ENCODE peak calls at places on chromosomes 12 and 14, in eight cellular contexts. K is GM23338, C is lower leg skin, F is choroid plexus epithelial cell, M is cardiac fibroblast, J is fibroblast of lung, I is astrocyte of the spinal cord, S is left ventricle myocardium inferior. B is an unnamed sample.

GRCh38 chr12:92505373-92506340 is 197.1 kb upstream of the PLEKHG7 start:
- DNase-seq in K (no peak), I (peak), M (peak), F (peak), J (peak), C (no peak), S (peak), B (peak)

GRCh38 chr14:67999693-68000384 is 180.3 kb downstream of the RAD51B start:
- DNase-seq in I (peak), J (peak), S (no peak), C (no peak), K (no peak), F (peak), M (peak), B (no peak)

GRCh38 chr12:11654338-11654737 is 4.9 kb downstream of the ETV6 start:
- DNase-seq in C (no peak), F (no peak), J (no peak), S (no peak), K (no peak), M (no peak), I (no peak), B (no peak)

GRCh38 chr12:125852116-125852515 is 786.9 kb downstream of the AACS start:
- DNase-seq in F (no peak), S (no peak), C (no peak), J (peak), M (no peak), K (no peak), I (no peak), B (no peak)

GRCh38 chr14:54651018-54651351 is 84.1 kb downstream of the SAMD4A start:
- DNase-seq in M (peak), C (no peak), J (no peak), F (peak), S (no peak), K (no peak), I (no peak), B (no peak)

GRCh38 chr14:77375164-77375950 is 1.5 kb downstream of the TMED8 start:
- DNase-seq in K (no peak), I (no peak), F (no peak), S (no peak), M (no peak), J (no peak), C (no peak), B (no peak)

GRCh38 chr12:104846056-104846762 is 111.9 kb downstream of the SLC41A2 start:
- DNase-seq in S (no peak), M (peak), K (no peak), F (no peak), I (peak), C (no peak), J (peak), B (no peak)

GRCh38 chr12:131000000-131000486 is 46.3 kb downstream of the ADGRD1 start:
- DNase-seq in C (no peak), S (no peak), F (no peak), I (no peak), K (no peak), J (no peak), M (no peak), B (no peak)

GRCh38 chr12:49819786-49820185 is 8.4 kb downstream of the NCKAP5L start:
- DNase-seq in J (no peak), F (no peak), S (no peak), C (no peak), I (no peak), M (no peak), K (no peak), B (no peak)

GRCh38 chr14:59333668-59334067 is 131.5 kb downstream of the GPR135 start:
- DNase-seq in J (peak), K (no peak), F (peak), M (peak), C (peak), S (no peak), I (peak), B (no peak)

GRCh38 chr14:98593361-98593761 is 678.6 kb downstream of the BCL11B start:
- DNase-seq in C (no peak), S (no peak), K (no peak), I (no peak), J (no peak), M (no peak), F (no peak), B (no peak)

GRCh38 chr12:105317453-105317852 is 13.0 kb upstream of the C12orf75 start:
- DNase-seq in J (peak), I (peak), K (no peak), C (no peak), M (peak), F (no peak), S (no peak), B (no peak)

GRCh38 chr12:39145175-39145999 is 240.0 kb upstream of the CPNE8 start:
- DNase-seq in C (no peak), K (peak), F (peak), I (peak), M (peak), S (peak), J (peak), B (no peak)

GRCh38 chr12:6265038-6265405 is 45.5 kb upstream of the PLEKHG6 start:
- DNase-seq in C (no peak), M (no peak), J (no peak), I (no peak), F (no peak), K (no peak), S (no peak), B (no peak)

GRCh38 chr14:90053044-90053443 is 8.8 kb upstream of the KCNK13 start:
- DNase-seq in M (peak), F (no peak), C (no peak), I (no peak), J (peak), K (no peak), S (no peak), B (no peak)

GRCh38 chr12:31797230-31797872 is 68.5 kb upstream of the AMN1 start:
- DNase-seq in F (no peak), C (no peak), M (no peak), K (no peak), J (no peak), I (no peak), S (no peak), B (no peak)

GRCh38 chr12:31790759-31791158 is 61.9 kb upstream of the AMN1 start:
- DNase-seq in C (no peak), F (no peak), J (no peak), K (no peak), I (no peak), S (no peak), M (no peak), B (no peak)

GRCh38 chr12:31796270-31796951 is 67.6 kb upstream of the AMN1 start:
- DNase-seq in K (peak), S (no peak), F (no peak), I (no peak), C (no peak), J (no peak), M (no peak), B (no peak)
- H3K4me3 ChIP-seq in K (no peak), S (no peak), F (no peak), I (no peak), C (no peak), J (no peak), M (no peak), B (no peak)

DNA sequence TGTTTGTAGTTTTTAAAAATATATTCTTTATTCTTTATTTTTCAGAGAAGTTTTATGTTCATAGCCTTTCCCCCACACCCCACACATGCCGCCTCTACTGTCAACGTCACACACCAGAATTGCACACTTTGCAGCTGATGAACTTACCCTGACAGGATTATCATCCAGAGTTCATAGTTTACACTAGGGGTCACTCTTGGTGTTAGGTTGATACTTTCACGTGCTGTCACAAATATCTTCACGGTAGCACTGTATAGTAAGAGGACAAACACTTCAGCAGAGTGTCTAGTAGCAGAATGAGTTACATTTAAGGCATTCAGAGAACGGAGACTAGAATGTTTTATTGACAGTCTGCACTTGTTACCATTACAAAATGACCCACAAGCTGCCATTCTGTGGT is 5.2 kb downstream of the DPPA3 start:
- DNase-seq in S (no peak), F (no peak), M (peak), I (no peak), J (no peak), C (no peak), K (peak), B (no peak)
- TF ChIP-seq CTCF in S (peak), F (no peak), M (no peak), I (no peak), J (no peak), C (no peak), K (peak), B (no peak)

GRCh38 chr12:119990382-119990874 is 1.4 kb downstream of the BICDL1 start:
- DNase-seq in K (peak), I (no peak), S (no peak), M (no peak), C (no peak), F (no peak), J (no peak), B (no peak)

GRCh38 chr12:119996417-119996816 is 7.4 kb downstream of the BICDL1 start:
- DNase-seq in M (no peak), K (no peak), S (no peak), I (no peak), J (no peak), C (no peak), F (no peak), B (no peak)

GRCh38 chr12:119992129-119992705 is 3.2 kb downstream of the BICDL1 start:
- DNase-seq in J (no peak), S (no peak), F (no peak), I (no peak), M (no peak), K (no peak), C (no peak), B (no peak)

GRCh38 chr12:119998471-119999245 is 9.6 kb downstream of the BICDL1 start:
- DNase-seq in S (no peak), F (no peak), M (no peak), J (no peak), I (no peak), C (no peak), K (no peak), B (no peak)

GRCh38 chr12:119994892-119995658 is 6.0 kb downstream of the BICDL1 start:
- DNase-seq in F (no peak), J (no peak), C (no peak), I (no peak), S (no peak), M (no peak), K (peak), B (no peak)
- H3K4me3 ChIP-seq in F (no peak), J (no peak), C (no peak), I (no peak), S (no peak), M (no peak), K (no peak), B (no peak)

GRCh38 chr12:132270969-132271754 is 58.2 kb downstream of the GALNT9 start:
- DNase-seq in F (no peak), C (no peak), K (no peak), M (no peak), J (no peak), S (no peak), I (no peak), B (no peak)

GRCh38 chr12:132268674-132269073 is 60.7 kb downstream of the GALNT9 start:
- DNase-seq in K (no peak), C (no peak), M (no peak), S (no peak), I (no peak), F (no peak), J (no peak), B (no peak)

GRCh38 chr12:132270516-132270915 is 58.9 kb downstream of the GALNT9 start:
- DNase-seq in M (no peak), I (no peak), K (no peak), C (no peak), F (no peak), S (no peak), J (no peak), B (no peak)

GRCh38 chr12:132267873-132268272 is 61.5 kb downstream of the GALNT9 start:
- DNase-seq in I (no peak), K (no peak), J (no peak), S (no peak), F (no peak), C (no peak), M (no peak), B (no peak)

DNA sequence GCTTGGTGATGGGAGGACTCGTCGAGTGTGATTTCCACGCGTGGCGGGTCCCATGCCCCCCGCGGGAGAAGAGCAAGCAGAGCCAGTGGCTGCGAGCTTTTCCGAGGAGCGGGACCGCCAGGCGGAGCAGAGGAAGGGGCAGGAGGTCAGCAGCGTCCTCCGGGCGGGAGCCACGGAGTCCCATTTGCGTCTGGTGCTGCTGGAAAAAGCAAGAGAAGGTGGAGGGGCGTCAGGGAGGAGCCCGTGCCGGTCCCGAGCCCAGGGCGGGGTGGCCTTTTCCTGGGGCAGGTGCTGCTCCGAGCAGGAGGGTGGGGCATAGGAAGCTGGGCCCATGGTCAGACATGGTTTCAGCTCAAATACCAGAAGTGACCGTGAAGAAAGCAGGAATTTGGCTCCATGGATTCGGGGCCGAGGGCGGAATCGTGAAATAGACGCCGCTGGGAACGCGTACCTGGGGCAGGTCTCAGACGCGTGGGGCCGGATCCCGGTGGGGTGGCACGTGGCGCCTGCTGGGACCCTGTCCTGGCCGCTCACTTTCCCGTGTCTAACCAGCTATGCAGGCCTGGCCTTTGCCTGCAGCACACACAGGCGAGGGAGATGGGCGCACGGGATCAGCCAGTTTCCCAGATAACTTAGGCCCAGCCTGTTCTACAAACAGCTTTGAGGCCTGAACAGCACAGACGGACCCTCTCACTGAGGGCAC is 60.0 kb downstream of the GALNT9 start:
- DNase-seq in I (no peak), S (no peak), K (no peak), F (no peak), M (no peak), J (no peak), C (no peak), B (no peak)
- TF ChIP-seq CTCF in I (no peak), S (no peak), K (no peak), F (no peak), M (no peak), J (no peak), C (no peak), B (no peak)

DNA sequence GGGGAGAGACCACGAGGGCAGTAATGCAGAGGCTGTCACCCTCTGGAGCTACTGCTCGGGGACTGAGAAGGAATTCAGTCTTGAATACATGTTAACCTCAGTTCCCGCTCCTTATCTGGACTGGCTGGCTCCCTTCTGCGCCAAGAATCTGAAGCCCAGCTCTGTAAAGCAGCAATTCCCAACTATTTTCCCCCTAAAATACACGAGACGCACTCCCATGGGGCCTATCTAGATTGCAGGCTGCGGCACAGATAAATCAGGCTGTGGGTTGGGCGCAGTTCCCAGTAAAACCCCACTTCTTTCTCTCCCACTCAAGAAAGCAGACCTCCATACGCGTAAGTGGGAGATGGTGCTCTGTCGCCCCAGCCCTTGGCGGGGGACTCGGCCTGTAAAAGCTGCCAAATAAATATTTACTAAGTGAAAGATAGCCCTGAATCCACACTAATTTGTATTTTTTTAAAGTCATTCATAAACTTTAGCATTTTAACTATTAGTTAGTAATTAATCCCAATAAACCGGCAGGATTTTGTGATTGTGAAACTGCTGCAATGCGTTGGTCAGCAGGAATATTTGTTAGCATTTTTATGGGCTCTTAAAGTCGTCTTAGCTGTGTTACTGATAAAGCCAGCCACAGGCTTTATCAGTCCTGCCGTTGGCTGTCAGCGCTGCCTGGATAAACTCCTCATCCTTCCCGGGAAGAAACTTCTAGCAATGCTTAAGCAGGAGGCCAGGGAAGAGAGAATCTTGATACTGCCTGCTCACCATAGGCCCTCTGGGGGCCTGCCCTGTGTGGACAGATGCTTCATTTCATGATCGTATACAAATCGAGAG is 17.8 kb downstream of the FBXL14 start:
- DNase-seq in F (peak), K (peak), C (no peak), S (no peak), J (peak), I (peak), M (peak), B (no peak)
- H3K4me3 ChIP-seq in F (peak), K (no peak), C (no peak), S (peak), J (peak), I (no peak), M (peak), B (no peak)

DNA sequence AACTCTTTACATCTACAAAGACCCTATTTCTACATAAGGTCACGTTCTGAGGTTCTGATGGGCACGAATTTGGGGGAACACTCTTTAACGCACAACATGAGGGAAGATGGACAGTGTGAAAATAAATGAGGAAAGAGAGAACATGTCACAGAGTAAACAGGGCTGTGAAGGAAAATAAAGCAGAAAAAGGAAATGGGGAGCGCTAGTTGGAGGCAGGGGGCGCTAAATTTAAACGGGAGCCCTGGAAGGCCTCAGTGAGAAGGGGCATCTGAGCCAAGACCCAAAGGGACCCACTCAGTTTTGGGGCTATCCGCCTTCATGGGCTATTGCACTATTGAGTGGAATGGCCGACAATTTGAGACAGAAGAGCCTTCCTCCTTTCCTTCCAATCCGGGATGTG is 50.5 kb downstream of the PLXNC1 start:
- DNase-seq in J (no peak), K (peak), C (no peak), S (no peak), M (no peak), F (no peak), I (no peak), B (no peak)
- TF ChIP-seq CTCF in J (no peak), K (peak), C (no peak), S (no peak), M (no peak), F (peak), I (no peak), B (no peak)

GRCh38 chr12:57985685-57986084 is 44.3 kb downstream of the ATP23 start:
- DNase-seq in M (no peak), K (no peak), S (no peak), F (no peak), I (no peak), C (no peak), J (no peak), B (no peak)
- H3K4me3 ChIP-seq in M (no peak), K (no peak), S (no peak), F (no peak), I (no peak), C (no peak), J (no peak), B (no peak)

GRCh38 chr14:63438065-63438757 is 105.0 kb downstream of the PPP2R5E start:
- DNase-seq in F (peak), I (peak), M (peak), J (peak), K (peak), C (peak), S (peak), B (no peak)
- TF ChIP-seq CTCF in F (peak), I (peak), M (peak), J (no peak), K (peak), C (no peak), S (peak), B (peak)